ENCODE peak calls at places on chromosomes 7 and 10, in five cellular contexts. One of them, this sample, is unnamed.

GRCh38 chr7:5397657-5398237 is 25.9 kb downstream of the TNRC18 start:
- DNase-seq in astrocyte: no peak
- DNase-seq in GM23338: no peak
- DNase-seq in mesenchymal stem cell: no peak
- DNase-seq in neural progenitor cell: no peak
- DNase-seq in this sample: no peak

GRCh38 chr10:7567896-7568295 is 98.9 kb downstream of the ITIH5 start:
- DNase-seq in astrocyte: no peak
- DNase-seq in GM23338: no peak
- DNase-seq in mesenchymal stem cell: no peak
- DNase-seq in neural progenitor cell: no peak
- DNase-seq in this sample: no peak

GRCh38 chr10:114239117-114239993 is at the start of gene VWA2:
- DNase-seq in astrocyte: no peak
- DNase-seq in GM23338: peak; percentile 77
- DNase-seq in mesenchymal stem cell: no peak
- DNase-seq in neural progenitor cell: peak; percentile 76
- DNase-seq in this sample: peak; percentile 80

GRCh38 chr7:36199329-36199728 is 46.3 kb downstream of the EEPD1 start:
- DNase-seq in astrocyte: no peak
- DNase-seq in GM23338: no peak
- DNase-seq in mesenchymal stem cell: no peak
- DNase-seq in neural progenitor cell: no peak
- DNase-seq in this sample: no peak

GRCh38 chr10:101781984-101782810 is 1.0 kb downstream of the NPM3 start:
- DNase-seq in astrocyte: no peak
- DNase-seq in GM23338: no peak
- DNase-seq in mesenchymal stem cell: no peak
- DNase-seq in neural progenitor cell: no peak
- DNase-seq in this sample: no peak

GRCh38 chr10:42304341-42304740 is 334.0 kb downstream of the ZNF33B start:
- DNase-seq in astrocyte: no peak
- DNase-seq in GM23338: no peak
- DNase-seq in mesenchymal stem cell: no peak
- DNase-seq in neural progenitor cell: no peak
- DNase-seq in this sample: no peak

GRCh38 chr10:20254078-20254477 is 437.8 kb downstream of the PLXDC2 start:
- DNase-seq in astrocyte: peak; percentile 69
- DNase-seq in GM23338: no peak
- DNase-seq in mesenchymal stem cell: no peak
- DNase-seq in neural progenitor cell: no peak
- DNase-seq in this sample: no peak

GRCh38 chr7:85512802-85513201 is 325.9 kb upstream of the SEMA3D start:
- DNase-seq in astrocyte: no peak
- DNase-seq in GM23338: no peak
- DNase-seq in mesenchymal stem cell: no peak
- DNase-seq in neural progenitor cell: no peak
- DNase-seq in this sample: no peak

GRCh38 chr7:88091988-88092675 is 127.7 kb downstream of the SRI start:
- DNase-seq in astrocyte: no peak
- DNase-seq in GM23338: no peak
- DNase-seq in mesenchymal stem cell: no peak
- DNase-seq in neural progenitor cell: no peak
- DNase-seq in this sample: no peak

GRCh38 chr7:99833289-99833877 is 5.6 kb downstream of the CYP3A43 start:
- DNase-seq in astrocyte: no peak
- DNase-seq in GM23338: no peak
- DNase-seq in mesenchymal stem cell: no peak
- DNase-seq in neural progenitor cell: no peak
- DNase-seq in this sample: peak; percentile 31

GRCh38 chr10:92914478-92915066 is 66.3 kb downstream of the EXOC6 start:
- DNase-seq in astrocyte: peak; percentile 13
- DNase-seq in GM23338: peak; percentile 88
- DNase-seq in mesenchymal stem cell: peak; percentile 57
- DNase-seq in neural progenitor cell: peak; percentile 72
- DNase-seq in this sample: peak; percentile 79

GRCh38 chr7:30634634-30635201 is 40.0 kb downstream of the GARS1 start:
- DNase-seq in astrocyte: no peak
- DNase-seq in GM23338: no peak
- DNase-seq in mesenchymal stem cell: no peak
- DNase-seq in neural progenitor cell: no peak
- DNase-seq in this sample: no peak

GRCh38 chr7:30635798-30636197 is 41.1 kb downstream of the GARS1 start:
- DNase-seq in astrocyte: no peak
- DNase-seq in GM23338: no peak
- DNase-seq in mesenchymal stem cell: no peak
- DNase-seq in neural progenitor cell: no peak
- DNase-seq in this sample: no peak

GRCh38 chr7:30633223-30633622 is 38.5 kb downstream of the GARS1 start:
- DNase-seq in astrocyte: no peak
- DNase-seq in GM23338: no peak
- DNase-seq in mesenchymal stem cell: no peak
- DNase-seq in neural progenitor cell: no peak
- DNase-seq in this sample: no peak

GRCh38 chr7:30630986-30631385 is 36.3 kb downstream of the GARS1 start:
- DNase-seq in astrocyte: no peak
- DNase-seq in GM23338: no peak
- DNase-seq in mesenchymal stem cell: no peak
- DNase-seq in neural progenitor cell: no peak
- DNase-seq in this sample: no peak

DNA sequence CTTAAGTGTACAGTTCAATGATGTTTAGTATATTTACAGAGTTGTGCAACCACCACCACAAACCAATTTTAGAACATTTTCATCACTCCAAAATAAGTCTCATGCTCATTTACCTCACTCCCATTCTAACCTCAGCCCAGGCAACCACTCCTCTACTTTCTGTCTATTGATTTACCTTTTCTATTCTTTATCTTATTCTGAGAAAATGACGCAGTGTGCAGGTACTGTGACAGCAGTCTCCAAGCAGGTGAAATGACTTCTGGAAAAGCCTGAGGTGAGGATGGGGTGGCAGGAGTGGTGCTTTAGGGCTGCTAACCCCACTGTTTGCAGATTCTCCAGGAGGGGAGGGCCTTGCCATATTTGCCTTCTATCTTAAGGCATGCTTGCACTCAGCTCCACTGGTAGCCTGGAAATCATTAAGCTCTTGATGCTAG is 39.5 kb downstream of the GARS1 start:
- DNase-seq in astrocyte: no peak
- DNase-seq in GM23338: no peak
- DNase-seq in mesenchymal stem cell: no peak
- DNase-seq in neural progenitor cell: no peak
- DNase-seq in this sample: no peak
- H3K36me3 ChIP-seq in astrocyte: peaks cover 68% of the 10 kb centered on the region
- H3K36me3 ChIP-seq in GM23338: peaks cover 69% of the 10 kb centered on the region
- H3K36me3 ChIP-seq in mesenchymal stem cell: peaks cover 26% of the 10 kb centered on the region
- H3K36me3 ChIP-seq in neural progenitor cell: peaks cover 22% of the 10 kb centered on the region
- H3K36me3 ChIP-seq in this sample: no peaks in the 10 kb centered on the region

DNA sequence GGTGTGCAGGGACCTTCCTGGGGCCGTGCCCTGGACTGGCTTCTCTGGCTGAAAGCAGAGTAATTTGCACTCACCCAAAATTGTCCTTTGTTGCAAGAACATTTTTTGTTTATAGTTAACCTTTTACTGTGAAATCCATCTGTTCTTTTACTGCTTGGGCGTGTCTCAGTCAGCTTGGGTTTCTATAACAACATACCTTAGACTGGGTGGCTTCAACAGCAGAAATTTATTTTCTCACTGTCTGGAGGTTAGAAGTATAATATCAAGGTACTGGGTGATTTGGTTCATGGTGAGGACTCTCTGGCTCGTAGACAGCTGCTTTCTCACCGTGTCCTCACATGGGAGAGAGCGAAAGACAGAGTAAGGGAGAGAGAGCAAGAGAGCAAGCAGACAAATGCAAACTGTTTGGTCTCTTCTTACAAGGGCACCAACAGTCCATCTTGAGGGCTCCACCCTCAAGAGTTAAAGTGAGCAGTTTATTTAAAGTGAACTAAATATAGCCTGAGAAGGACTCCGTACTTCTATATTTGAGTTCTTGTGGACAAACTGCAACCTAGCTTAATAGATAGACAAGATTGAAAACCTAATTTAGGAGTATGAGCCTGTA is 131.0 kb upstream of the NPY start:
- DNase-seq in astrocyte: no peak
- DNase-seq in GM23338: no peak
- DNase-seq in mesenchymal stem cell: no peak
- DNase-seq in neural progenitor cell: no peak
- DNase-seq in this sample: no peak
- H2AFZ ChIP-seq in astrocyte: no peak overlapping the region
- H2AFZ ChIP-seq in GM23338: no peak overlapping the region
- H2AFZ ChIP-seq in mesenchymal stem cell: no peak overlapping the region
- H2AFZ ChIP-seq in neural progenitor cell: no peak overlapping the region
- H2AFZ ChIP-seq in this sample: peak overlapping the region; percentile 23

DNA sequence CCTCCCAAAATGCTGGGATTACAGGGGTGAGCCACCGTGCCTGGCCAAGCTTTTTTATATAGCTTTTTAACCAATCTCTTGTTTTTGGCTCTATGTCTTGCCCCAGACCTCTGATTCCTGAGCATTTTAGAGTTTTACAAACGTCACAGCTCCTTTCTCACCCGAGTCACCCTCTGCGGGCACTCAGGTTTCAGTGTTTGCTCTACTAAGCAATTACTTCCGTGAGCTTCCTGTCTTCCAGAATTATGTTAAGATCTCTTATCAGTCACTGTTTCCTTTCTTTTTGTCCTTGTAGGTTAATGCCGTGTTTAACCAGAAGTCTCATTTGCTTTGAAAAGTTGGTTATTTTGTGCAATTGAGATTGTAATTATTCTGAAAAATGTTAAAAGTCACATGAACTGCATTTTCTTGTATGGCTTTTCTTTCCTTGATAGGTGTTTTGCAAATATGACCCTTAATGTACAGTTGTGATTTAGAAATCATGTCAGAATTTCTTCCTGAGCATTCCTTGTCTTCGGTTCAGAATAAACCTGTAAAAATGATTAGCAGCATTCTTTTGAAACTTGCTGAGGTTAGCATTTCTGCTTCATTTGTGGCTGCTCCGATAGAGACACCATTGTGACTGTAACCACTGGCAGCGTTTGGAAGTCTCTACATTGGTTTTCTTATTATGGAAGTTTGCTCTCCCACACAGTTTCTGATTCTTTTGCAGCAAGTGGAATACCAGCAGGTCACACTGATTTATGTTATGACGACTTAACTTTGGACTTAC is 4.5 kb upstream of the HKDC1 start:
- DNase-seq in astrocyte: no peak
- DNase-seq in GM23338: no peak
- DNase-seq in mesenchymal stem cell: no peak
- DNase-seq in neural progenitor cell: no peak
- DNase-seq in this sample: no peak
- H3K4me2 ChIP-seq in astrocyte: no peak overlapping the region
- H3K4me2 ChIP-seq in GM23338: no peak overlapping the region
- H3K4me2 ChIP-seq in mesenchymal stem cell: no peak overlapping the region
- H3K4me2 ChIP-seq in neural progenitor cell: no peak overlapping the region
- H3K4me2 ChIP-seq in this sample: peak overlapping the region; percentile 47

GRCh38 chr10:26770069-26770468 is 72.6 kb downstream of the PDSS1 start:
- DNase-seq in astrocyte: no peak
- DNase-seq in GM23338: peak; percentile 16
- DNase-seq in mesenchymal stem cell: no peak
- DNase-seq in neural progenitor cell: no peak
- DNase-seq in this sample: no peak

GRCh38 chr10:26765549-26765948 is 68.0 kb downstream of the PDSS1 start:
- DNase-seq in astrocyte: no peak
- DNase-seq in GM23338: no peak
- DNase-seq in mesenchymal stem cell: no peak
- DNase-seq in neural progenitor cell: no peak
- DNase-seq in this sample: no peak
- H3K36me3 ChIP-seq in astrocyte: peaks cover 17% of the 10 kb centered on the region
- H3K36me3 ChIP-seq in GM23338: no peaks in the 10 kb centered on the region
- H3K36me3 ChIP-seq in mesenchymal stem cell: no peaks in the 10 kb centered on the region
- H3K36me3 ChIP-seq in neural progenitor cell: peaks cover 6% of the 10 kb centered on the region
- H3K36me3 ChIP-seq in this sample: no peaks in the 10 kb centered on the region

GRCh38 chr10:17523917-17524316 is 69.5 kb upstream of the ST8SIA6 start:
- DNase-seq in astrocyte: no peak
- DNase-seq in GM23338: no peak
- DNase-seq in mesenchymal stem cell: no peak
- DNase-seq in neural progenitor cell: no peak
- DNase-seq in this sample: no peak
- H2AFZ ChIP-seq in astrocyte: no peak overlapping the region
- H2AFZ ChIP-seq in GM23338: no peak overlapping the region
- H2AFZ ChIP-seq in mesenchymal stem cell: no peak overlapping the region
- H2AFZ ChIP-seq in neural progenitor cell: no peak overlapping the region
- H2AFZ ChIP-seq in this sample: no peak overlapping the region

This sample was measured in hepatocyte.